ENCODE peak calls at places on chromosomes 5 and 9, in seven cellular contexts. One of them, this sample, is unnamed. For H3K36me3 and H3K9me3, the result is how much of the 10 kb centered on the place peaks cover.

GRCh38 chr5:144017119-144017518 is 153.3 kb downstream of the YIPF5 start:
- DNase-seq in fibroblast of lung: no peak
- DNase-seq in neural progenitor cell: no peak
- DNase-seq in sigmoid colon: no peak
- DNase-seq in prostate gland: no peak
- DNase-seq in heart right ventricle: no peak
- DNase-seq in stomach: no peak
- DNase-seq in this sample: no peak

GRCh38 chr9:35603506-35603985 is 1.5 kb upstream of the TESK1 start:
- DNase-seq in fibroblast of lung: peak
- DNase-seq in neural progenitor cell: no peak
- DNase-seq in sigmoid colon: peak
- DNase-seq in prostate gland: peak
- DNase-seq in heart right ventricle: peak
- DNase-seq in stomach: peak
- DNase-seq in this sample: peak

GRCh38 chr9:133204335-133204992 is 4.6 kb downstream of the OBP2B start:
- DNase-seq in fibroblast of lung: no peak
- DNase-seq in neural progenitor cell: no peak
- DNase-seq in sigmoid colon: no peak
- DNase-seq in prostate gland: no peak
- DNase-seq in heart right ventricle: no peak
- DNase-seq in stomach: peak
- DNase-seq in this sample: no peak

GRCh38 chr9:134693011-134693410 is 51.4 kb downstream of the COL5A1 start:
- DNase-seq in fibroblast of lung: no peak
- DNase-seq in neural progenitor cell: no peak
- DNase-seq in sigmoid colon: peak
- DNase-seq in prostate gland: no peak
- DNase-seq in heart right ventricle: no peak
- DNase-seq in stomach: no peak
- DNase-seq in this sample: no peak

GRCh38 chr5:144076521-144077083 is 93.9 kb downstream of the YIPF5 start:
- DNase-seq in fibroblast of lung: no peak
- DNase-seq in neural progenitor cell: no peak
- DNase-seq in sigmoid colon: no peak
- DNase-seq in prostate gland: no peak
- DNase-seq in heart right ventricle: no peak
- DNase-seq in stomach: no peak
- DNase-seq in this sample: no peak

GRCh38 chr5:78537821-78538220 is 110.8 kb downstream of the LHFPL2 start:
- DNase-seq in fibroblast of lung: peak
- DNase-seq in neural progenitor cell: peak
- DNase-seq in sigmoid colon: peak
- DNase-seq in prostate gland: no peak
- DNase-seq in heart right ventricle: no peak
- DNase-seq in stomach: no peak
- DNase-seq in this sample: peak

GRCh38 chr9:125066839-125067619 is 76.3 kb downstream of the SCAI start:
- DNase-seq in fibroblast of lung: peak
- DNase-seq in neural progenitor cell: no peak
- DNase-seq in sigmoid colon: no peak
- DNase-seq in prostate gland: peak
- DNase-seq in heart right ventricle: no peak
- DNase-seq in stomach: no peak
- DNase-seq in this sample: peak

GRCh38 chr5:95018946-95019345 is 265.9 kb downstream of the MCTP1 start:
- DNase-seq in fibroblast of lung: no peak
- DNase-seq in neural progenitor cell: no peak
- DNase-seq in sigmoid colon: no peak
- DNase-seq in prostate gland: no peak
- DNase-seq in heart right ventricle: no peak
- DNase-seq in stomach: no peak
- DNase-seq in this sample: no peak

GRCh38 chr9:110807956-110808598 is 139.5 kb downstream of the MUSK start:
- DNase-seq in fibroblast of lung: no peak
- DNase-seq in neural progenitor cell: no peak
- DNase-seq in sigmoid colon: no peak
- DNase-seq in prostate gland: no peak
- DNase-seq in heart right ventricle: no peak
- DNase-seq in stomach: no peak
- DNase-seq in this sample: no peak

GRCh38 chr5:74956278-74956677 is 90.1 kb upstream of the FAM169A start:
- DNase-seq in fibroblast of lung: no peak
- DNase-seq in neural progenitor cell: no peak
- DNase-seq in sigmoid colon: no peak
- DNase-seq in prostate gland: no peak
- DNase-seq in heart right ventricle: no peak
- DNase-seq in stomach: no peak
- DNase-seq in this sample: no peak

GRCh38 chr5:124995451-124995850 is 249.0 kb upstream of the ZNF608 start:
- DNase-seq in fibroblast of lung: peak
- DNase-seq in neural progenitor cell: no peak
- DNase-seq in sigmoid colon: no peak
- DNase-seq in prostate gland: no peak
- DNase-seq in heart right ventricle: no peak
- DNase-seq in stomach: no peak
- DNase-seq in this sample: peak

DNA sequence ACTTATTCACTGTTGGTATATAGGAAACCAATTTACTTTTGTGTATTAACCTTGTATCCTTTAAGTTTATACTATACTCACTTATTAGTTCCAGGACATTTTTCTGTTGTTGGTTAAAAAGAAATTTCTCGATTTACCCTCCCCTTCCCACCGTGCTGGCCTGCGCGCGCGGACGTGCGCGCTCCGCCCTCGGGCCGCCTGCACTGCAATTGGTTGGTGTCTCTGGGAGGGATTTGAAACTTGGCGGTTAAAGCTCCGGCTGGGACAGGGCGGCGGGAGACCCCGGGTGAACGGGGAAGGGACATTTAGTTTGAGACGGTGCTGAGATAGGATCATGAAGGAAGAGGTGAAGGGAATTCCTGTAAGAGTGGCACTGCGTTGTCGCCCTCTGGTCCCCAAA is at the start of gene KIF4B:
- DNase-seq in fibroblast of lung: no peak
- DNase-seq in neural progenitor cell: no peak
- DNase-seq in sigmoid colon: no peak
- DNase-seq in prostate gland: no peak
- DNase-seq in heart right ventricle: no peak
- DNase-seq in stomach: no peak
- DNase-seq in this sample: no peak
- H3K4me3 ChIP-seq in fibroblast of lung: no peak
- H3K4me3 ChIP-seq in neural progenitor cell: no peak
- H3K4me3 ChIP-seq in sigmoid colon: no peak
- H3K4me3 ChIP-seq in prostate gland: no peak
- H3K4me3 ChIP-seq in heart right ventricle: no peak
- H3K4me3 ChIP-seq in stomach: no peak
- H3K4me3 ChIP-seq in this sample: no peak

DNA sequence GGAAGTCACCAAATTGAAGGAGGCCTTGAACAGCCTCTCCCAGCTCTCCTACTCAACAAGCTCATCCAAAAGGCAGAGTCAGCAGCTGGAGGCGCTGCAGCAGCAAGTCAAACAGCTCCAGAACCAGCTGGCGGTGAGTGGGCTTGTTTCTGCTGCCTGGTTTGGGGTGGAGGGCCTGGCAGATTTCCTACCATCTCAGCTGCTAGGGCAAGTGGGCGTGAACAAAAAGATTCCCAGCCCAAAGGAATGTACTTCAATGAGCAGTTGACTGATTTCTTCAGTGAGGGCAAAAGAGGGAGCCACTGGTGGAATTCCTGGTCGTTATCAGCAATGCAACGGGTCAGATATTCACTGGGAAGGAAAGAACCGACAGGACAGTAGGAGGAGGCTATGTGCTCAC is 12.6 kb upstream of the TTC23L start:
- DNase-seq in fibroblast of lung: no peak
- DNase-seq in neural progenitor cell: peak
- DNase-seq in sigmoid colon: no peak
- DNase-seq in prostate gland: no peak
- DNase-seq in heart right ventricle: no peak
- DNase-seq in stomach: no peak
- DNase-seq in this sample: peak
- H3K36me3 ChIP-seq in fibroblast of lung: under half
- H3K36me3 ChIP-seq in neural progenitor cell: under half
- H3K36me3 ChIP-seq in sigmoid colon: half or more
- H3K36me3 ChIP-seq in prostate gland: under half
- H3K36me3 ChIP-seq in heart right ventricle: half or more
- H3K36me3 ChIP-seq in stomach: half or more
- H3K36me3 ChIP-seq in this sample: under half

GRCh38 chr5:141369994-141370848 is at the start of gene PCDHGB3:
- DNase-seq in fibroblast of lung: peak
- DNase-seq in neural progenitor cell: no peak
- DNase-seq in sigmoid colon: no peak
- DNase-seq in prostate gland: no peak
- DNase-seq in heart right ventricle: no peak
- DNase-seq in stomach: no peak
- DNase-seq in this sample: no peak

GRCh38 chr5:141362719-141363118 is 1.2 kb upstream of the PCDHGA5 start:
- DNase-seq in fibroblast of lung: no peak
- DNase-seq in neural progenitor cell: no peak
- DNase-seq in sigmoid colon: no peak
- DNase-seq in prostate gland: no peak
- DNase-seq in heart right ventricle: no peak
- DNase-seq in stomach: no peak
- DNase-seq in this sample: no peak

GRCh38 chr5:141371572-141372475 is 1.8 kb downstream of the PCDHGB3 start:
- DNase-seq in fibroblast of lung: no peak
- DNase-seq in neural progenitor cell: no peak
- DNase-seq in sigmoid colon: no peak
- DNase-seq in prostate gland: no peak
- DNase-seq in heart right ventricle: no peak
- DNase-seq in stomach: no peak
- DNase-seq in this sample: no peak

GRCh38 chr5:141363952-141364660 is at the start of gene PCDHGA5:
- DNase-seq in fibroblast of lung: peak
- DNase-seq in neural progenitor cell: no peak
- DNase-seq in sigmoid colon: no peak
- DNase-seq in prostate gland: no peak
- DNase-seq in heart right ventricle: no peak
- DNase-seq in stomach: no peak
- DNase-seq in this sample: peak

DNA sequence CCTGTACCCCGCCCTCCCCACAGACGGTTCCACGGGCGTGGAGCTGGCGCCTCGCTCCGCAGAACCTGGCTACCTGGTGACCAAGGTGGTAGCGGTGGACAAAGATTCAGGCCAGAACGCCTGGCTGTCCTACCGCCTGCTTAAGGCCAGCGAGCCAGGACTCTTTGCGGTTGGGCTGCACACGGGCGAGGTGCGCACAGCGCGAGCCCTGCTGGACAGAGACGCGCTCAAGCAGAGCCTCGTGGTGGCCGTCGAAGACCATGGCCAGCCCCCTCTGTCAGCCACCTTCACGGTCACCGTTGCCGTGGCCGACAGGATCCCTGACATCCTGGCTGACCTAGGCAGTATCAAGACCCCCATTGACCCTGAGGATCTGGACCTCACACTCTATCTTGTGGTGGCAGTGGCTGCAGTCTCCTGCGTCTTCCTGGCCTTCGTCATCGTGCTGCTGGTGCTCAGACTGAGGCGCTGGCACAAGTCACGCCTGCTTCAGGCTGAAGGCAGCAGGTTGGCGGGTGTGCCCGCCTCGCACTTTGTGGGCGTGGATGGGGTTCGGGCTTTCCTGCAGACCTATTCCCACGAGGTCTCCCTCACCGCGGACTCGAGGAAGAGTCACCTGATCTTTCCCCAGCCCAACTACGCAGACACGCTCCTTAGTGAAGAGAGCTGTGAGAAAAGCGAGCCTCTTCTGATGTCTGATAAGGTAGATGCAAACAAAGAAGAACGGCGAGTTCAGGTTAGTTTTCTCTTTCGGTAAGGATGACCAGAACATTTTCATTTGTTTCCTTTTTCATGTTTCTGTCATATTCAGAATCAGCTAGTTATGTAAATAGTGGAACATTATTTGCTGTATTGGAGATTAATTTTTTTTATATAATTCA is 2.3 kb downstream of the PCDHGA5 start:
- DNase-seq in fibroblast of lung: no peak
- DNase-seq in neural progenitor cell: no peak
- DNase-seq in sigmoid colon: no peak
- DNase-seq in prostate gland: no peak
- DNase-seq in heart right ventricle: no peak
- DNase-seq in stomach: no peak
- DNase-seq in this sample: no peak
- H3K9me3 ChIP-seq in fibroblast of lung: under half
- H3K9me3 ChIP-seq in neural progenitor cell: under half
- H3K9me3 ChIP-seq in sigmoid colon: half or more
- H3K9me3 ChIP-seq in prostate gland: under half
- H3K9me3 ChIP-seq in heart right ventricle: under half
- H3K9me3 ChIP-seq in stomach: half or more
- H3K9me3 ChIP-seq in this sample: under half

GRCh38 chr9:98869866-98870265 is 62.4 kb downstream of the GALNT12 start:
- DNase-seq in fibroblast of lung: no peak
- DNase-seq in neural progenitor cell: no peak
- DNase-seq in sigmoid colon: no peak
- DNase-seq in prostate gland: no peak
- DNase-seq in heart right ventricle: no peak
- DNase-seq in stomach: no peak
- DNase-seq in this sample: no peak

GRCh38 chr9:98867109-98867433 is 59.6 kb downstream of the GALNT12 start:
- DNase-seq in fibroblast of lung: no peak
- DNase-seq in neural progenitor cell: no peak
- DNase-seq in sigmoid colon: no peak
- DNase-seq in prostate gland: no peak
- DNase-seq in heart right ventricle: no peak
- DNase-seq in stomach: no peak
- DNase-seq in this sample: no peak

GRCh38 chr9:98866435-98867108 is 59.1 kb downstream of the GALNT12 start:
- DNase-seq in fibroblast of lung: no peak
- DNase-seq in neural progenitor cell: no peak
- DNase-seq in sigmoid colon: no peak
- DNase-seq in prostate gland: no peak
- DNase-seq in heart right ventricle: no peak
- DNase-seq in stomach: no peak
- DNase-seq in this sample: no peak

GRCh38 chr9:98869078-98869745 is 61.7 kb downstream of the GALNT12 start:
- DNase-seq in fibroblast of lung: no peak
- DNase-seq in neural progenitor cell: no peak
- DNase-seq in sigmoid colon: no peak
- DNase-seq in prostate gland: no peak
- DNase-seq in heart right ventricle: no peak
- DNase-seq in stomach: no peak
- DNase-seq in this sample: no peak

DNA sequence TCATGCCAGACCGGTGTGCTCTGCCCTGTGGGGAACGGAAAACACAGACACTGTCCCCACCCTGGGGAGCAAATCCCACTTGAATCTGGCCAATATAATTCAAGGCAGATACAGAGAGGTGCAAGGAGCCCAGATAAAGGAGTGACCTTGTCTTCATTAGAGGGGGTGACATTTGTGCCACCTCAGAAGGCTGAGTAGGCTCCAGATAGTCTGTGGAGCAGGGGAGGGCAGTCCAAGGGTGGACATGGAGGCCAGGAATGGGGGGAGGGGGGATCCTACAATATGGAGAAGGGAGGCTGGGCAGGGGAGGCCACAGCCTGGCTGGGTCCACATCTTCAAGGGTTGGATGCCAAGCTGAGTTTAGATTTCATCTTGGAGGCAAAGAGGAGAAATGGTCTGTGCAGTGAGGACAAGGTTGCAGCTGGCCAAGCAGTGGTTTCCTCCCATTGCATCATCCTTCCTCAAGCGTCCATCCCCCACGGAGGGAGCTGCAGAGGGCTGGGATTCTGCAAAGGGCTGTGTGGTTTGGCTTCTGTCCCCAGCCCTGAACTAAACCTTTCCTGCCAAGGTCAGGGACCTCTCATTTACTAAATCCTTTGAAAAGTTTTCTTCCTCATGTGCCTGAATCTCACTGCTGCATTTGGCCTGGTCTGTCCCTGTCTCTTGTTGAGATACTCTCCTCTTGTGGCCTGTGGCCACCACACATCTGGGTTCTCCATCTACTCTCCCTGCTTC is 60.1 kb downstream of the GALNT12 start:
- DNase-seq in fibroblast of lung: peak
- DNase-seq in neural progenitor cell: no peak
- DNase-seq in sigmoid colon: peak
- DNase-seq in prostate gland: no peak
- DNase-seq in heart right ventricle: peak
- DNase-seq in stomach: peak
- DNase-seq in this sample: no peak
- H3K4me3 ChIP-seq in fibroblast of lung: no peak
- H3K4me3 ChIP-seq in neural progenitor cell: no peak
- H3K4me3 ChIP-seq in sigmoid colon: no peak
- H3K4me3 ChIP-seq in prostate gland: no peak
- H3K4me3 ChIP-seq in heart right ventricle: no peak
- H3K4me3 ChIP-seq in stomach: no peak
- H3K4me3 ChIP-seq in this sample: no peak